ENCODE peak calls at places on chromosomes 11 and 22, in five cellular contexts. One of them, this sample, is unnamed.

GRCh38 chr11:35786188-35786587 is 123.6 kb downstream of the TRIM44 start:
- DNase-seq in ovary: no peak
- DNase-seq in HepG2: no peak
- DNase-seq in esophagus muscularis mucosa: no peak
- DNase-seq in suprapubic skin: no peak
- DNase-seq in this sample: no peak

GRCh38 chr11:131694526-131695424 is 324.4 kb downstream of the NTM start:
- DNase-seq in suprapubic skin: no peak
- DNase-seq in HepG2: peak; percentile 52
- DNase-seq in ovary: peak; percentile 61
- DNase-seq in esophagus muscularis mucosa: peak; percentile 92
- DNase-seq in this sample: peak; percentile 78

GRCh38 chr22:45082795-45083194 is 73.0 kb upstream of the PHF21B start:
- DNase-seq in ovary: no peak
- DNase-seq in HepG2: no peak
- DNase-seq in esophagus muscularis mucosa: no peak
- DNase-seq in suprapubic skin: no peak
- DNase-seq in this sample: no peak

GRCh38 chr11:29879560-29879959 is 137.3 kb downstream of the KCNA4 start:
- DNase-seq in HepG2: no peak
- DNase-seq in suprapubic skin: no peak
- DNase-seq in esophagus muscularis mucosa: no peak
- DNase-seq in ovary: no peak
- DNase-seq in this sample: no peak

GRCh38 chr11:122105009-122105828 is 10.8 kb downstream of the BLID start:
- DNase-seq in ovary: no peak
- DNase-seq in suprapubic skin: no peak
- DNase-seq in esophagus muscularis mucosa: no peak
- DNase-seq in HepG2: no peak
- DNase-seq in this sample: no peak

GRCh38 chr22:40156001-40156516 is 21.7 kb upstream of the TNRC6B start:
- DNase-seq in suprapubic skin: no peak
- DNase-seq in esophagus muscularis mucosa: peak; percentile 74
- DNase-seq in ovary: no peak
- DNase-seq in HepG2: peak; percentile 93
- DNase-seq in this sample: peak; percentile 57

GRCh38 chr22:27378994-27379393 is 422.6 kb downstream of the MN1 start:
- DNase-seq in suprapubic skin: no peak
- DNase-seq in HepG2: no peak
- DNase-seq in esophagus muscularis mucosa: peak; percentile 64
- DNase-seq in ovary: no peak
- DNase-seq in this sample: no peak

GRCh38 chr22:30861688-30862552 is 106.7 kb downstream of the MORC2 start:
- DNase-seq in HepG2: no peak
- DNase-seq in ovary: no peak
- DNase-seq in esophagus muscularis mucosa: peak; percentile 91
- DNase-seq in suprapubic skin: peak; percentile 74
- DNase-seq in this sample: no peak

GRCh38 chr11:121318848-121319834 is 26.6 kb downstream of the SC5D start:
- DNase-seq in HepG2: peak; percentile 30
- DNase-seq in ovary: no peak
- DNase-seq in esophagus muscularis mucosa: no peak
- DNase-seq in suprapubic skin: no peak
- DNase-seq in this sample: no peak

GRCh38 chr11:116701876-116702275 is 70.9 kb downstream of the BUD13 start:
- DNase-seq in ovary: no peak
- DNase-seq in suprapubic skin: no peak
- DNase-seq in HepG2: no peak
- DNase-seq in esophagus muscularis mucosa: no peak
- DNase-seq in this sample: no peak

GRCh38 chr22:49269371-49269770 is 558.3 kb downstream of the BRD1 start:
- DNase-seq in HepG2: no peak
- DNase-seq in suprapubic skin: no peak
- DNase-seq in ovary: no peak
- DNase-seq in esophagus muscularis mucosa: no peak
- DNase-seq in this sample: no peak

GRCh38 chr11:95358516-95359322 is 127.7 kb upstream of the SESN3 start:
- DNase-seq in HepG2: no peak
- DNase-seq in ovary: no peak
- DNase-seq in esophagus muscularis mucosa: no peak
- DNase-seq in suprapubic skin: no peak
- DNase-seq in this sample: no peak

GRCh38 chr11:12577746-12578644 is 96.2 kb upstream of the TEAD1 start:
- DNase-seq in esophagus muscularis mucosa: no peak
- DNase-seq in HepG2: no peak
- DNase-seq in suprapubic skin: no peak
- DNase-seq in ovary: no peak
- DNase-seq in this sample: no peak

GRCh38 chr11:126307706-126308105 is 3.8 kb downstream of the DCPS start:
- DNase-seq in ovary: no peak
- DNase-seq in esophagus muscularis mucosa: no peak
- DNase-seq in suprapubic skin: no peak
- DNase-seq in HepG2: peak; percentile 35
- DNase-seq in this sample: no peak

GRCh38 chr11:296976-297665 is 2.2 kb downstream of the IFITM5 start:
- DNase-seq in esophagus muscularis mucosa: no peak
- DNase-seq in suprapubic skin: no peak
- DNase-seq in ovary: peak; percentile 16
- DNase-seq in HepG2: no peak
- DNase-seq in this sample: no peak

GRCh38 chr11:122784325-122785155 is 53.8 kb upstream of the CRTAM start:
- DNase-seq in suprapubic skin: no peak
- DNase-seq in esophagus muscularis mucosa: no peak
- DNase-seq in HepG2: no peak
- DNase-seq in ovary: peak; percentile 42
- DNase-seq in this sample: no peak

GRCh38 chr11:124402326-124402922 is 3.6 kb upstream of the OR8B3 start:
- DNase-seq in ovary: no peak
- DNase-seq in esophagus muscularis mucosa: peak; percentile 86
- DNase-seq in suprapubic skin: no peak
- DNase-seq in HepG2: peak; percentile 56
- DNase-seq in this sample: peak; percentile 47

GRCh38 chr11:131099746-131100145 is 183.5 kb upstream of the SNX19 start:
- DNase-seq in esophagus muscularis mucosa: no peak
- DNase-seq in suprapubic skin: no peak
- DNase-seq in ovary: no peak
- DNase-seq in HepG2: peak; percentile 4
- DNase-seq in this sample: no peak

GRCh38 chr11:61832758-61833157 is 4.7 kb downstream of the FADS2 start:
- DNase-seq in ovary: no peak
- DNase-seq in esophagus muscularis mucosa: no peak
- DNase-seq in suprapubic skin: no peak
- DNase-seq in HepG2: no peak
- DNase-seq in this sample: no peak

GRCh38 chr11:61830318-61831105 is 2.4 kb downstream of the FADS2 start:
- DNase-seq in suprapubic skin: no peak
- DNase-seq in HepG2: no peak
- DNase-seq in esophagus muscularis mucosa: no peak
- DNase-seq in ovary: no peak
- DNase-seq in this sample: no peak

GRCh38 chr11:61833926-61834277 is 5.8 kb downstream of the FADS2 start:
- DNase-seq in suprapubic skin: no peak
- DNase-seq in ovary: no peak
- DNase-seq in HepG2: no peak
- DNase-seq in esophagus muscularis mucosa: no peak
- DNase-seq in this sample: no peak

GRCh38 chr11:61833478-61833877 is 5.4 kb downstream of the FADS2 start:
- DNase-seq in ovary: no peak
- DNase-seq in esophagus muscularis mucosa: no peak
- DNase-seq in HepG2: no peak
- DNase-seq in suprapubic skin: no peak
- DNase-seq in this sample: no peak

GRCh38 chr11:61832207-61832606 is 4.1 kb downstream of the FADS2 start:
- DNase-seq in esophagus muscularis mucosa: no peak
- DNase-seq in ovary: no peak
- DNase-seq in HepG2: no peak
- DNase-seq in suprapubic skin: no peak
- DNase-seq in this sample: no peak
- H3K4me3 ChIP-seq in esophagus muscularis mucosa: no peak overlapping the region
- H3K4me3 ChIP-seq in ovary: no peak overlapping the region
- H3K4me3 ChIP-seq in HepG2: no peak overlapping the region
- H3K4me3 ChIP-seq in suprapubic skin: no peak overlapping the region
- H3K4me3 ChIP-seq in this sample: no peak overlapping the region

GRCh38 chr11:119368121-119369034 is 13.1 kb downstream of the USP2 start:
- DNase-seq in HepG2: peak; percentile 93
- DNase-seq in esophagus muscularis mucosa: no peak
- DNase-seq in suprapubic skin: no peak
- DNase-seq in ovary: peak; percentile 74
- DNase-seq in this sample: peak; percentile 89

GRCh38 chr11:119365071-119365591 is 16.4 kb downstream of the USP2 start:
- DNase-seq in suprapubic skin: no peak
- DNase-seq in ovary: peak; percentile 30
- DNase-seq in esophagus muscularis mucosa: no peak
- DNase-seq in HepG2: no peak
- DNase-seq in this sample: no peak

GRCh38 chr11:119369035-119369925 is 12.2 kb downstream of the USP2 start:
- DNase-seq in HepG2: peak; percentile 50
- DNase-seq in suprapubic skin: no peak
- DNase-seq in ovary: peak; percentile 22
- DNase-seq in esophagus muscularis mucosa: no peak
- DNase-seq in this sample: peak; percentile 66

GRCh38 chr11:119366690-119367620 is 14.5 kb downstream of the USP2 start:
- DNase-seq in suprapubic skin: no peak
- DNase-seq in HepG2: no peak
- DNase-seq in ovary: no peak
- DNase-seq in esophagus muscularis mucosa: no peak
- DNase-seq in this sample: no peak

GRCh38 chr11:119367661-119368120 is 13.8 kb downstream of the USP2 start:
- DNase-seq in esophagus muscularis mucosa: no peak
- DNase-seq in suprapubic skin: no peak
- DNase-seq in HepG2: no peak
- DNase-seq in ovary: no peak
- DNase-seq in this sample: no peak
- TF ChIP-seq EP300 in esophagus muscularis mucosa: no peak
- TF ChIP-seq EP300 in suprapubic skin: no peak
- TF ChIP-seq EP300 in HepG2: no peak
- TF ChIP-seq EP300 in ovary: no peak
- TF ChIP-seq EP300 in this sample: no peak

GRCh38 chr11:93532285-93532789 is 10.9 kb downstream of the SMCO4 start:
- DNase-seq in HepG2: no peak
- DNase-seq in esophagus muscularis mucosa: no peak
- DNase-seq in suprapubic skin: no peak
- DNase-seq in ovary: no peak
- DNase-seq in this sample: no peak

GRCh38 chr11:93537022-93537421 is 6.2 kb downstream of the SMCO4 start:
- DNase-seq in esophagus muscularis mucosa: no peak
- DNase-seq in HepG2: no peak
- DNase-seq in suprapubic skin: no peak
- DNase-seq in ovary: no peak
- DNase-seq in this sample: no peak

GRCh38 chr11:93540337-93540736 is 2.9 kb downstream of the SMCO4 start:
- DNase-seq in suprapubic skin: no peak
- DNase-seq in esophagus muscularis mucosa: no peak
- DNase-seq in HepG2: no peak
- DNase-seq in ovary: no peak
- DNase-seq in this sample: no peak

GRCh38 chr11:93537767-93538261 is 5.4 kb downstream of the SMCO4 start:
- DNase-seq in esophagus muscularis mucosa: no peak
- DNase-seq in HepG2: no peak
- DNase-seq in ovary: no peak
- DNase-seq in suprapubic skin: no peak
- DNase-seq in this sample: no peak

DNA sequence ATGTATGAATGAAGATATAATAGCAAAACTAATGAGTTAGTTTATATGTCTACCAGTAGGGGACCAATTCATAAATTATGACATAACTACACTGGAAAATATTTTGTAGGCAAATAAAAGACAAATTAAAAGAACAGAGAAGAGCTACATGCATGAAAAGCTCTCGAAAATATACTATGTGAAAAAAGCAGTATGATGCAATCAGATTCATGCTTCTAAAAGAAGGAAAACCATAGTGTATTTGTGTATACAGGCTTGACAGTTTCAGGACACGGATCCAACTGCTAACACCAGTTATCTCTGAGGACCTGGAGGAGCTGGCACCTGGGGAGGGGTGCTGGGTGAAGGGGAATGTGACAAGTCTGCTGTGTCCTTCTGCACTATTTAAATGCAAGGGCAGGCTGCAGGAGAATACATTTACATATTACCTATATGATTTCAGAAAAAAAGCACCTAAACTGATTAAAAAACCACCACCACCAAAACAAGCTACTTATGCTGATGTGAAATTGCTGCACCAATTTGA is 6.8 kb downstream of the SMCO4 start:
- DNase-seq in HepG2: no peak
- DNase-seq in suprapubic skin: no peak
- DNase-seq in ovary: no peak
- DNase-seq in esophagus muscularis mucosa: no peak
- DNase-seq in this sample: no peak
- TF ChIP-seq CTCF in HepG2: no peak
- TF ChIP-seq CTCF in suprapubic skin: no peak
- TF ChIP-seq CTCF in ovary: no peak
- TF ChIP-seq CTCF in esophagus muscularis mucosa: no peak
- TF ChIP-seq CTCF in this sample: no peak

GRCh38 chr22:46084376-46084775 is 66.0 kb upstream of the PPARA start:
- DNase-seq in HepG2: no peak
- DNase-seq in suprapubic skin: no peak
- DNase-seq in esophagus muscularis mucosa: no peak
- DNase-seq in ovary: peak; percentile 30
- DNase-seq in this sample: peak; percentile 9

GRCh38 chr22:46087336-46087690 is 63.0 kb upstream of the PPARA start:
- DNase-seq in HepG2: no peak
- DNase-seq in esophagus muscularis mucosa: no peak
- DNase-seq in ovary: no peak
- DNase-seq in suprapubic skin: no peak
- DNase-seq in this sample: no peak

GRCh38 chr22:46084943-46085830 is 65.1 kb upstream of the PPARA start:
- DNase-seq in esophagus muscularis mucosa: no peak
- DNase-seq in suprapubic skin: peak; percentile 94
- DNase-seq in HepG2: no peak
- DNase-seq in ovary: peak; percentile 88
- DNase-seq in this sample: peak; percentile 69

GRCh38 chr22:46086577-46087335 is 63.6 kb upstream of the PPARA start:
- DNase-seq in esophagus muscularis mucosa: no peak
- DNase-seq in HepG2: no peak
- DNase-seq in suprapubic skin: peak; percentile 78
- DNase-seq in ovary: peak; percentile 61
- DNase-seq in this sample: no peak

DNA sequence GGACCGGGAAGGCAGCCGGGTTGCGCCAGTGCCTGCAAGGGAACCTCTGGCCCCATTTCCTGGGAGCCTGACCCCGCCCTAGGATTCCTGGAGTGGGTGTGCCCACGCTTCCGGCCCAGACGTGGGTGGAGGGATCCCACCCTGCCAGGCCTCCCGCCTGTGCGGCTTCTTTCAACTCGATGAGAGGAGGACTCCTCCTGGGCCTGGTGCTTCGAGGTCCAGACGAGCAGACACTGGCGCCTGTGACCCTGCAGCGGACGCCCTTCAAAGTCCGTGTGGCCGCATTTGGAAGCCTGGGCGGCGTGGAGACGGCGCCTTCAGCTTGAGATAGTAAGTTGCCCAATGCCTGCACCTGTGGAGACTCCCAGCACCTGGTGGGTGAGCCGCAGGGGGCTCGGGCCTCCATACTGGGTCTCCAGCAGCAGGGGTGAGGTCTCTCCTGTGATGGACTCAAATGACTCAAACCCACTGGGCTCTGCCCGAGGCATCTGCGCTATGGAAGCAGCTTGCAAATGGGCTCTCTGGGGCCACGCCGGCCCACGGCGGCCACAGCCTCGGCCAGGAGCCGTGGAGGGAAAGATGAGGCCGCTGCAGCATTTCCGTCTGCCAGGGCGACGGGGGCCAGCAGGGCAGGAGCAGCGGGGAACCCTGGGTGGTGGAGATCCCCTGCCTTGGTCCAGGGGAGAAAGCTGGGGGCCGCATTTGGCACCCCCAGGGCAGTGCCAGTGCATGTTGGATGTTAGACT is 64.3 kb upstream of the PPARA start:
- DNase-seq in esophagus muscularis mucosa: no peak
- DNase-seq in ovary: peak; percentile 69
- DNase-seq in suprapubic skin: peak; percentile 95
- DNase-seq in HepG2: no peak
- DNase-seq in this sample: peak; percentile 93
- H3K4me3 ChIP-seq in esophagus muscularis mucosa: peak overlapping the region; percentile 45
- H3K4me3 ChIP-seq in ovary: peak overlapping the region; percentile 34
- H3K4me3 ChIP-seq in suprapubic skin: peak overlapping the region; percentile 79
- H3K4me3 ChIP-seq in HepG2: no peak overlapping the region
- H3K4me3 ChIP-seq in this sample: peak overlapping the region; percentile 10

This sample was measured in transverse colon.